ENCODE peak calls at places on chromosomes 16 and 17, in six cellular contexts. One of them, this sample, is unnamed.

GRCh38 chr17:44916781-44917241 is 1.5 kb upstream of the GFAP start:
- DNase-seq in A549: no peak
- DNase-seq in K562: no peak
- DNase-seq in HepG2: no peak
- DNase-seq in GM12878: no peak
- DNase-seq in NB4: no peak
- DNase-seq in this sample: peak

GRCh38 chr16:72064361-72064894 is 1.4 kb downstream of the HPR start:
- DNase-seq in A549: no peak
- DNase-seq in K562: no peak
- DNase-seq in HepG2: peak
- DNase-seq in GM12878: no peak
- DNase-seq in NB4: no peak
- DNase-seq in this sample: no peak

GRCh38 chr17:81254955-81255717 is 16.0 kb downstream of the NDUFAF8 start:
- DNase-seq in A549: peak
- DNase-seq in K562: peak
- DNase-seq in HepG2: peak
- DNase-seq in GM12878: no peak
- DNase-seq in NB4: peak
- DNase-seq in this sample: peak

GRCh38 chr17:65231662-65232335 is 94.6 kb downstream of the RGS9 start:
- DNase-seq in A549: peak
- DNase-seq in K562: peak
- DNase-seq in HepG2: peak
- DNase-seq in GM12878: peak
- DNase-seq in NB4: peak
- DNase-seq in this sample: peak

GRCh38 chr16:89898201-89898967 is 20.3 kb upstream of the MC1R start:
- DNase-seq in A549: no peak
- DNase-seq in K562: no peak
- DNase-seq in HepG2: no peak
- DNase-seq in GM12878: no peak
- DNase-seq in NB4: no peak
- DNase-seq in this sample: no peak

GRCh38 chr17:6666557-6666956 is 15.0 kb downstream of the C17orf100 start:
- DNase-seq in A549: no peak
- DNase-seq in K562: no peak
- DNase-seq in HepG2: no peak
- DNase-seq in GM12878: no peak
- DNase-seq in NB4: no peak
- DNase-seq in this sample: no peak

GRCh38 chr16:75113541-75114121 is 2.9 kb downstream of the LDHD start:
- DNase-seq in A549: no peak
- DNase-seq in K562: no peak
- DNase-seq in HepG2: no peak
- DNase-seq in GM12878: no peak
- DNase-seq in NB4: no peak
- DNase-seq in this sample: no peak

GRCh38 chr17:60086822-60087591 is 8.3 kb upstream of the HEATR6 start:
- DNase-seq in A549: peak
- DNase-seq in K562: no peak
- DNase-seq in HepG2: no peak
- DNase-seq in GM12878: no peak
- DNase-seq in NB4: peak
- DNase-seq in this sample: no peak

GRCh38 chr17:60832206-60832605 is 154.6 kb downstream of the BCAS3 start:
- DNase-seq in A549: no peak
- DNase-seq in K562: no peak
- DNase-seq in HepG2: no peak
- DNase-seq in GM12878: no peak
- DNase-seq in NB4: no peak
- DNase-seq in this sample: no peak

GRCh38 chr17:72479113-72479512 is 358.3 kb downstream of the SOX9 start:
- DNase-seq in A549: peak
- DNase-seq in K562: no peak
- DNase-seq in HepG2: peak
- DNase-seq in GM12878: no peak
- DNase-seq in NB4: no peak
- DNase-seq in this sample: no peak

GRCh38 chr17:12990041-12990808 is 27.6 kb downstream of the ELAC2 start:
- DNase-seq in A549: no peak
- DNase-seq in K562: no peak
- DNase-seq in HepG2: no peak
- DNase-seq in GM12878: no peak
- DNase-seq in NB4: peak
- DNase-seq in this sample: no peak

GRCh38 chr17:64608571-64608981 is 53.5 kb downstream of the SMURF2 start:
- DNase-seq in A549: no peak
- DNase-seq in K562: no peak
- DNase-seq in HepG2: no peak
- DNase-seq in GM12878: no peak
- DNase-seq in NB4: no peak
- DNase-seq in this sample: peak

GRCh38 chr17:29789186-29790170 is 140.6 kb downstream of the SSH2 start:
- DNase-seq in A549: no peak
- DNase-seq in K562: no peak
- DNase-seq in HepG2: no peak
- DNase-seq in GM12878: no peak
- DNase-seq in NB4: no peak
- DNase-seq in this sample: no peak

GRCh38 chr16:52812945-52813556 is 239.6 kb downstream of the CHD9NB start:
- DNase-seq in A549: peak
- DNase-seq in K562: no peak
- DNase-seq in HepG2: peak
- DNase-seq in GM12878: no peak
- DNase-seq in NB4: no peak
- DNase-seq in this sample: peak

GRCh38 chr16:86217001-86217890 is 293.1 kb upstream of the FOXF1 start:
- DNase-seq in A549: no peak
- DNase-seq in K562: no peak
- DNase-seq in HepG2: no peak
- DNase-seq in GM12878: no peak
- DNase-seq in NB4: no peak
- DNase-seq in this sample: no peak

GRCh38 chr17:65290041-65290440 is 152.9 kb downstream of the RGS9 start:
- DNase-seq in A549: no peak
- DNase-seq in K562: no peak
- DNase-seq in HepG2: no peak
- DNase-seq in GM12878: no peak
- DNase-seq in NB4: no peak
- DNase-seq in this sample: peak

GRCh38 chr17:8417806-8418205 is 17.9 kb upstream of the NDEL1 start:
- DNase-seq in A549: no peak
- DNase-seq in K562: no peak
- DNase-seq in HepG2: peak
- DNase-seq in GM12878: no peak
- DNase-seq in NB4: peak
- DNase-seq in this sample: no peak

GRCh38 chr16:53999841-54000240 is 286.7 kb downstream of the IRX3 start:
- DNase-seq in A549: no peak
- DNase-seq in K562: no peak
- DNase-seq in HepG2: no peak
- DNase-seq in GM12878: no peak
- DNase-seq in NB4: no peak
- DNase-seq in this sample: no peak

GRCh38 chr17:67215991-67216421 is 29.0 kb downstream of the HELZ start:
- DNase-seq in A549: no peak
- DNase-seq in K562: no peak
- DNase-seq in HepG2: peak
- DNase-seq in GM12878: no peak
- DNase-seq in NB4: no peak
- DNase-seq in this sample: no peak

GRCh38 chr17:82097187-82097918 is 683 bp downstream of the FASN start:
- DNase-seq in A549: peak
- DNase-seq in K562: peak
- DNase-seq in HepG2: no peak
- DNase-seq in GM12878: no peak
- DNase-seq in NB4: peak
- DNase-seq in this sample: peak

GRCh38 chr17:29196784-29197515 is 16.8 kb upstream of the MYO18A start:
- DNase-seq in A549: no peak
- DNase-seq in K562: no peak
- DNase-seq in HepG2: no peak
- DNase-seq in GM12878: no peak
- DNase-seq in NB4: peak
- DNase-seq in this sample: no peak

GRCh38 chr17:39196191-39196819 is 1.2 kb downstream of the CACNB1 start:
- DNase-seq in A549: no peak
- DNase-seq in K562: no peak
- DNase-seq in HepG2: no peak
- DNase-seq in GM12878: no peak
- DNase-seq in NB4: no peak
- DNase-seq in this sample: no peak

GRCh38 chr17:49362723-49363117 is 670 bp upstream of the ZNF652 start:
- DNase-seq in A549: no peak
- DNase-seq in K562: no peak
- DNase-seq in HepG2: no peak
- DNase-seq in GM12878: no peak
- DNase-seq in NB4: no peak
- DNase-seq in this sample: no peak

GRCh38 chr17:49363251-49363650 is 1.2 kb upstream of the ZNF652 start:
- DNase-seq in A549: no peak
- DNase-seq in K562: no peak
- DNase-seq in HepG2: no peak
- DNase-seq in GM12878: no peak
- DNase-seq in NB4: no peak
- DNase-seq in this sample: no peak

GRCh38 chr17:49369089-49369488 is 7.0 kb upstream of the ZNF652 start:
- DNase-seq in A549: no peak
- DNase-seq in K562: no peak
- DNase-seq in HepG2: no peak
- DNase-seq in GM12878: no peak
- DNase-seq in NB4: no peak
- DNase-seq in this sample: no peak

GRCh38 chr17:49364119-49364518 is 2.1 kb upstream of the ZNF652 start:
- DNase-seq in A549: no peak
- DNase-seq in K562: no peak
- DNase-seq in HepG2: no peak
- DNase-seq in GM12878: no peak
- DNase-seq in NB4: no peak
- DNase-seq in this sample: no peak

DNA sequence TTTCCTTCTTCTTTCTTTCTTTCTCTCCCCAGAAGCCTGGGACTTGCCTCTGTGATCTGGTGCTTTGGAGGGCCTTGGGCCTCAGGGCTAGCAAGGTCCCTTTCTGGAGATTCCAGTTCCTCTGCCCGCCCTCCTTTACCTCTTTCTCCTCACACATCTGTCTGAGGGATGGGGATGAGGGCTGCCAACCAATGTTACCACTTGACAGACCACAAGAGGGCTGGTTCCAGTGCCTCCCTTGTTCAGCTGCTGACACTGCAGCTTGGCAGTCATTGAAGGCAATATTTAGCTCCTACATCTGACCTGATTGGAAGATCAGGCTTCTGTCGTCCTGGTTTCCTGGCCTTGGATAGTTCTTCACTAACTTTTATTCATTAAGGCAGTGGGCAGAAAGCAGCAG is 3.6 kb upstream of the ZNF652 start:
- DNase-seq in A549: peak
- DNase-seq in K562: no peak
- DNase-seq in HepG2: peak
- DNase-seq in GM12878: no peak
- DNase-seq in NB4: peak
- DNase-seq in this sample: no peak
- TF ChIP-seq MYC in A549: no peak
- TF ChIP-seq MYC in K562: no peak
- TF ChIP-seq MYC in HepG2: no peak
- TF ChIP-seq MYC in GM12878: no peak
- TF ChIP-seq MYC in NB4: no peak
- TF ChIP-seq MYC in this sample: no peak

GRCh38 chr17:77354420-77354720 is 213.6 kb downstream of the SEC14L1 start:
- DNase-seq in A549: no peak
- DNase-seq in K562: no peak
- DNase-seq in HepG2: no peak
- DNase-seq in GM12878: no peak
- DNase-seq in NB4: no peak
- DNase-seq in this sample: no peak

GRCh38 chr17:77352441-77352840 is 211.7 kb downstream of the SEC14L1 start:
- DNase-seq in A549: no peak
- DNase-seq in K562: no peak
- DNase-seq in HepG2: no peak
- DNase-seq in GM12878: no peak
- DNase-seq in NB4: no peak
- DNase-seq in this sample: no peak

GRCh38 chr17:77354721-77355455 is 214.1 kb downstream of the SEC14L1 start:
- DNase-seq in A549: peak
- DNase-seq in K562: no peak
- DNase-seq in HepG2: peak
- DNase-seq in GM12878: no peak
- DNase-seq in NB4: no peak
- DNase-seq in this sample: no peak

GRCh38 chr17:77353684-77354419 is 213.1 kb downstream of the SEC14L1 start:
- DNase-seq in A549: no peak
- DNase-seq in K562: no peak
- DNase-seq in HepG2: no peak
- DNase-seq in GM12878: no peak
- DNase-seq in NB4: no peak
- DNase-seq in this sample: no peak

GRCh38 chr17:77352996-77353395 is 212.2 kb downstream of the SEC14L1 start:
- DNase-seq in A549: no peak
- DNase-seq in K562: no peak
- DNase-seq in HepG2: no peak
- DNase-seq in GM12878: no peak
- DNase-seq in NB4: no peak
- DNase-seq in this sample: no peak
- TF ChIP-seq MYC in A549: no peak
- TF ChIP-seq MYC in K562: no peak
- TF ChIP-seq MYC in HepG2: no peak
- TF ChIP-seq MYC in GM12878: no peak
- TF ChIP-seq MYC in NB4: no peak
- TF ChIP-seq MYC in this sample: no peak

DNA sequence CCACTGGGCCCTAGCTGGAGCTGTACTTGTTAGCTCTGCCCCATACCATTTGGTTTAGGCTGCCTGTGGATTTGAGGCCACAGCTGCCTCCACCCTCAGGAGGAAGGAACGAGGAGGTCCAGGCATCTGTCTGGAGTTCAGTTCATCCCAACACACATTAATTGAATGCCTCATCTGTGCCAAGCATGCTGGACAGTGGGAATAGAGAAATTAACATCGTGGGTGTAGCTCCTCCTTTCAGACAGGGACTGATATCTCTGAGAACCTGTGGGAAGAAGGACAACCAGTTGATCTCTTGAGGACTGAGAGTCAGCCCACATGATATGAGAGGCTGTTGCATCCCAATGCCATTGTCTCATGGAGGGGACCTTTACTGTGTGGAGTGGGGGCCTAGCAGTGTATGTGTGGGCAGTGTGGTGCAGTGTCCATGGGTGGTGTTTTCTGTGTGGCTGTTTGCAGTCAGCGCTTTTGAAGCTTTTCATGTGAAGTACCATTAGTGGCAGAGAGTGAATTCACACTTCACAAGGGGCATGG is 29.4 kb upstream of the DDX52 start:
- DNase-seq in A549: no peak
- DNase-seq in K562: no peak
- DNase-seq in HepG2: no peak
- DNase-seq in GM12878: no peak
- DNase-seq in NB4: no peak
- DNase-seq in this sample: no peak
- TF ChIP-seq MYC in A549: no peak
- TF ChIP-seq MYC in K562: no peak
- TF ChIP-seq MYC in HepG2: no peak
- TF ChIP-seq MYC in GM12878: no peak
- TF ChIP-seq MYC in NB4: no peak
- TF ChIP-seq MYC in this sample: no peak

GRCh38 chr16:4683255-4684029 is 9.9 kb upstream of the NUDT16L1 start:
- DNase-seq in A549: no peak
- DNase-seq in K562: no peak
- DNase-seq in HepG2: no peak
- DNase-seq in GM12878: no peak
- DNase-seq in NB4: no peak
- DNase-seq in this sample: no peak
- TF ChIP-seq MYC in A549: no peak
- TF ChIP-seq MYC in K562: no peak
- TF ChIP-seq MYC in HepG2: no peak
- TF ChIP-seq MYC in GM12878: no peak
- TF ChIP-seq MYC in NB4: no peak
- TF ChIP-seq MYC in this sample: no peak

This sample was measured in endothelial cell of umbilical vein.